ENCODE peak calls at places on chromosome 2, in four cellular contexts. C is naive B cell, A is omental fat pad, G is SK-MEL-5. V is an unnamed sample.

GRCh38 chr2:219002395-219003266 is 9.4 kb upstream of the CRYBA2 start:
- DNase-seq in C (no peak), A (no peak), G (peak), V (no peak)

GRCh38 chr2:55422876-55423275 is 3.2 kb upstream of the CCDC88A start:
- DNase-seq in C (no peak), A (no peak), G (peak), V (no peak)

GRCh38 chr2:96325884-96326255 is 753 bp downstream of the ITPRIPL1 start:
- DNase-seq in C (no peak), A (no peak), G (no peak), V (no peak)

GRCh38 chr2:113041871-113042270 is 10.8 kb downstream of the IL36B start:
- DNase-seq in C (no peak), A (no peak), G (no peak), V (no peak)

GRCh38 chr2:206154197-206154596 is 5.0 kb downstream of the NDUFS1 start:
- DNase-seq in C (no peak), A (no peak), G (peak), V (no peak)

GRCh38 chr2:30803281-30803680 is 4.0 kb downstream of the CAPN13 start:
- DNase-seq in C (no peak), A (no peak), G (no peak), V (no peak)

GRCh38 chr2:40554665-40555294 is 102.9 kb upstream of the SLC8A1 start:
- DNase-seq in C (peak), A (peak), G (peak), V (peak)

GRCh38 chr2:157672129-157672528 is 43.5 kb upstream of the ACVR1C start:
- DNase-seq in C (no peak), A (no peak), G (peak), V (no peak)

GRCh38 chr2:241770185-241770935 is 6.3 kb upstream of the GAL3ST2 start:
- DNase-seq in C (no peak), A (no peak), G (no peak), V (peak)

GRCh38 chr2:173806761-173807160 is 158.4 kb downstream of the SP3 start:
- DNase-seq in C (no peak), A (no peak), G (no peak), V (no peak)

GRCh38 chr2:178834086-178834485 is 26.9 kb upstream of the TTN start:
- DNase-seq in C (no peak), A (no peak), G (no peak), V (no peak)

GRCh38 chr2:49619804-49620203 is 465.5 kb upstream of the FSHR start:
- DNase-seq in C (no peak), A (no peak), G (peak), V (no peak)

GRCh38 chr2:149090706-149091105 is 52.2 kb downstream of the LYPD6B start:
- DNase-seq in C (no peak), A (no peak), G (no peak), V (no peak)

GRCh38 chr2:163751696-163752095 is 15.9 kb upstream of the FIGN start:
- DNase-seq in C (no peak), A (no peak), G (no peak), V (no peak)

GRCh38 chr2:70962885-70963878 is 15.2 kb upstream of the ANKRD53 start:
- DNase-seq in C (no peak), A (no peak), G (no peak), V (peak)

GRCh38 chr2:218569661-218570500 is 1.2 kb downstream of the CNOT9 start:
- DNase-seq in C (peak), A (no peak), G (peak), V (no peak)

GRCh38 chr2:102025016-102025491 is 33.3 kb downstream of the IL1R2 start:
- DNase-seq in C (no peak), A (no peak), G (peak), V (no peak)

GRCh38 chr2:34734042-34734441 is 1134.9 kb upstream of the FAM98A start:
- DNase-seq in C (no peak), A (no peak), G (no peak), V (no peak)

GRCh38 chr2:23367760-23368159 is 17.2 kb upstream of the KLHL29 start:
- DNase-seq in C (no peak), A (no peak), G (no peak), V (no peak)

V was measured in right atrium auricular region.